ENCODE peak calls at places on chromosomes 1 and 21, in four cellular contexts. O, L, J and M are unnamed samples.
A peak's percentile ranks its signal among the peaks of the same experiment; 100 is the strongest.

GRCh38 chr1:21931171-21932093 is 5.7 kb downstream of the HSPG2 start:
- DNase-seq in O (no peak), L (no peak), J (peak; percentile 91), M (peak; percentile 46)

GRCh38 chr1:78005755-78006154 is 1.0 kb downstream of the DNAJB4 start:
- DNase-seq in O (no peak), L (no peak), J (peak; percentile 64), M (no peak)

GRCh38 chr1:185704181-185704580 is 30.0 kb upstream of the HMCN1 start:
- DNase-seq in O (no peak), L (no peak), J (no peak), M (no peak)

GRCh38 chr21:44263221-44263671 is 1.5 kb upstream of the DNMT3L start:
- DNase-seq in O (no peak), L (no peak), J (no peak), M (no peak)

GRCh38 chr21:41361053-41361785 is 608 bp upstream of the MX2 start:
- DNase-seq in O (no peak), L (no peak), J (peak; percentile 62), M (no peak)

GRCh38 chr1:3627515-3628253 is 2.9 kb downstream of the TPRG1L start:
- DNase-seq in O (no peak), L (no peak), J (no peak), M (no peak)

GRCh38 chr1:29673669-29674624 is 437.6 kb downstream of the PTPRU start:
- DNase-seq in O (no peak), L (no peak), J (no peak), M (no peak)

GRCh38 chr21:42437786-42438185 is 34.1 kb downstream of the UBASH3A start:
- DNase-seq in O (no peak), L (no peak), J (no peak), M (no peak)

DNA sequence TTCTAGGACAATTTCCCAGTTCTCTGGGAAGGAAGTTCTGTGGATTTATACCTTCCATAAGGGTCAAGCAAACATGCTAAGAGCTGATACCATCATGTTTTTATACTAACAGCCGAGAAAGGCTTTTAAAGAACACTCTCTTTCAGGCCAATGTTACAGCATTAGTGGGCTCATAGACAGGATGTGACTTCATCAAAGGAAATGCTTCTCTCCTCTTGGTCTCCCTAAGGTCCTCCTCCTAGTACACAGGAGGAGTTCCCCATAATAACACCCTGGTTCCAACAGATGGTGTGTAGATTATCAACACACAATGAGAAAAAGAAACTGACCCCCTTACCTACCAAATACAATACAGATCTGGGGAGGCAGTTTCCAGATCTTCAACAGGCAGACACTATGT is 26.7 kb upstream of the GLIS1 start:
- DNase-seq in O (no peak), L (no peak), J (no peak), M (no peak)
- TF ChIP-seq KDM1A in O (no peak), L (no peak), J (no peak), M (no peak)

GRCh38 chr1:119462964-119463363 is 44.0 kb upstream of the HSD3B1 start:
- DNase-seq in O (no peak), L (no peak), J (no peak), M (no peak)
- TF ChIP-seq MAFK in O (no peak), L (no peak), J (no peak), M (no peak)

DNA sequence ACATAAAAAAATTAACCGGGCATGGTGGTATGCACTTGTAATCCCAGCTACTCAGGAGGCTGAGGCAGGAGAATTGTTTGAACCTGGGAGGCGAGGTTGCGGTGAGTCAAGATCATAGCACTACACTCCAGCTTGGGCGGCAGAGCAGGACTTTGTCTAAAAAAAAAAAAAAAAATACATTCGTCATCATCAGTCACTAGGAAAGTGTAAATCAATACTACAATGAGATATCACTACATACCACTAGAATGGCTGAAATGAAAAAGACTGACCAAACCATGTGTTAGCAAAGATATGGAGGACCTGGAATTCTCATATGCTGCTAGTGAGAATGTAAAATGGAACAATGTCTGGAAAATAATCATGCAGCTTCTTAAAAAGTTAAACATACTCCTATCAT is 9.3 kb downstream of the SPATA45 start:
- DNase-seq in O (no peak), L (no peak), J (no peak), M (no peak)
- TF ChIP-seq KDM1A in O (no peak), L (no peak), J (no peak), M (no peak)

GRCh38 chr1:202165267-202165941 is 5.0 kb upstream of the PTPN7 start:
- DNase-seq in O (no peak), L (peak; percentile 79), J (no peak), M (no peak)

GRCh38 chr1:202165942-202166843 is 5.8 kb upstream of the PTPN7 start:
- DNase-seq in O (no peak), L (peak; percentile 56), J (no peak), M (no peak)

GRCh38 chr1:202163281-202164270 is 3.2 kb upstream of the PTPN7 start:
- DNase-seq in O (no peak), L (no peak), J (no peak), M (no peak)

GRCh38 chr1:202162418-202163280 is 2.2 kb upstream of the PTPN7 start:
- DNase-seq in O (no peak), L (peak; percentile 50), J (no peak), M (no peak)

GRCh38 chr1:202164271-202165037 is 4.1 kb upstream of the PTPN7 start:
- DNase-seq in O (no peak), L (peak; percentile 65), J (no peak), M (no peak)
- TF ChIP-seq MAFK in O (no peak), L (no peak), J (no peak), M (no peak)

DNA sequence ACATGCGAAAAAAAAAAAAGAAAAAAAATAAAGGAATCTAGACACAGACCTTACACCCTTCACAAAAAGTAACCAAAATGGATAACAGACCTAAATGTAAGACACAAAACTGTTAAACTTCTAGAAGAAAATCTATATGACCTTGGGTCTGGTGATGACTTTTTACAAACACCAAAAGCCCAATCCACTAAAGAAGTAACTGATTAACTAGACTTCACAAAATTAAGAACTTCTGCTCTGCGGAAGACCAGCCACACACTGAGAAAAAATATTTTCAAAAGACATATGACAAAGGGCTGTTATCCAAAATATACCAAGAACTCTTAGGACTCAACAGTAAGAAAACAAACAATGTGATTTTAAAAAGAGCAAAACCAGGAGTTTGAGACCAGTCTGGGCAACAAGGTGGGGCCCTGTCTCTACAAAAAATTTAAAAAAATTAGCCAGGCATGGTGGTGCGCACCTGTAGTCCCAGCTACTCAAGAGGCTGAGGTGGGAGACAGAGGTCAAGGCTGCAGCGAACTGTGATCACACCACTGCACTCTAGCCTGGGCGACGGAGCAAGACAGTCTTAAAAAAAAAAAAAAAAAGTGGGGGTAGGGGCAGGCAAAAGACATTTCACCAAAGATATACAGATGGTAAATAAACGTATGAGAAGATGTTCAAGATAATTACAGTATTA is 9.8 kb downstream of the PARP1 start:
- DNase-seq in O (no peak), L (no peak), J (no peak), M (no peak)
- TF ChIP-seq KDM1A in O (no peak), L (no peak), J (no peak), M (no peak)

GRCh38 chr1:105626276-105626987 is 1430.0 kb upstream of the PRMT6 start:
- DNase-seq in O (no peak), L (no peak), J (no peak), M (no peak)
- TF ChIP-seq MAFK in O (no peak), L (no peak), J (no peak), M (no peak)